ENCODE peak calls at places on chromosomes 2 and 18, in seven cellular contexts. V is stomach, T is A549, O is adrenal gland, J is Peyer's patch, D is right lobe of liver, Y is spleen. C is an unnamed sample.
A peak's percentile ranks its signal among the peaks of the same experiment; 100 is the strongest.

GRCh38 chr2:70711191-70711590 is 56.8 kb downstream of the ADD2 start:
- DNase-seq in V (no peak), T (no peak), O (no peak), J (no peak), D (no peak), Y (no peak), C (no peak)

GRCh38 chr2:165927353-165927752 is 26.2 kb downstream of the TTC21B start:
- DNase-seq in V (no peak), T (no peak), O (no peak), J (no peak), D (no peak), Y (no peak), C (no peak)

GRCh38 chr2:113823729-113824595 is 65.9 kb upstream of the ACTR3 start:
- DNase-seq in V (no peak), T (no peak), O (no peak), J (no peak), D (no peak), Y (no peak), C (no peak)

GRCh38 chr2:12982149-12982584 is 265.4 kb downstream of the TRIB2 start:
- DNase-seq in V (no peak), T (no peak), O (no peak), J (no peak), D (no peak), Y (no peak), C (no peak)

GRCh38 chr2:227153307-227153706 is 10.7 kb downstream of the COL4A4 start:
- DNase-seq in V (no peak), T (no peak), O (no peak), J (no peak), D (no peak), Y (no peak), C (no peak)

GRCh38 chr2:240095556-240096523 is 40.3 kb downstream of the COPS9 start:
- DNase-seq in V (no peak), T (no peak), O (no peak), J (no peak), D (no peak), Y (no peak), C (no peak)

GRCh38 chr18:70256994-70257393 is 31.9 kb upstream of the SOCS6 start:
- DNase-seq in V (no peak), T (no peak), O (peak; percentile 24), J (no peak), D (no peak), Y (no peak), C (no peak)

GRCh38 chr2:173991857-173992588 is 26.9 kb upstream of the SP3 start:
- DNase-seq in V (no peak), T (no peak), O (no peak), J (peak; percentile 63), D (no peak), Y (no peak), C (peak; percentile 31)

GRCh38 chr2:185291035-185291647 is 447.5 kb upstream of the FSIP2 start:
- DNase-seq in V (peak; percentile 71), T (no peak), O (peak; percentile 55), J (peak; percentile 76), D (peak; percentile 59), Y (no peak), C (peak; percentile 73)

GRCh38 chr2:121253674-121254240 is 31.2 kb downstream of the TFCP2L1 start:
- DNase-seq in V (no peak), T (no peak), O (no peak), J (peak; percentile 37), D (no peak), Y (peak; percentile 55), C (no peak)

GRCh38 chr18:52409732-52410131 is 69.7 kb downstream of the DCC start:
- DNase-seq in V (no peak), T (peak; percentile 1), O (no peak), J (no peak), D (no peak), Y (no peak), C (no peak)

GRCh38 chr18:70931942-70932814 is 643.3 kb downstream of the SOCS6 start:
- DNase-seq in V (no peak), T (no peak), O (no peak), J (no peak), D (no peak), Y (no peak), C (no peak)

GRCh38 chr2:145769053-145769716 is 1249.3 kb upstream of the ZEB2 start:
- DNase-seq in V (no peak), T (no peak), O (no peak), J (no peak), D (no peak), Y (no peak), C (no peak)

GRCh38 chr2:120230515-120231471 is 7.6 kb upstream of the TMEM185B start:
- DNase-seq in V (no peak), T (no peak), O (no peak), J (peak; percentile 73), D (no peak), Y (peak; percentile 76), C (no peak)

GRCh38 chr2:120233292-120233691 is 10.1 kb upstream of the TMEM185B start:
- DNase-seq in V (no peak), T (no peak), O (no peak), J (peak; percentile 37), D (no peak), Y (peak; percentile 58), C (no peak)

GRCh38 chr2:120229341-120229740 is 6.1 kb upstream of the TMEM185B start:
- DNase-seq in V (no peak), T (no peak), O (no peak), J (no peak), D (no peak), Y (peak; percentile 49), C (no peak)

GRCh38 chr2:120231564-120231973 is 8.4 kb upstream of the TMEM185B start:
- DNase-seq in V (no peak), T (no peak), O (no peak), J (no peak), D (no peak), Y (peak; percentile 78), C (no peak)

DNA sequence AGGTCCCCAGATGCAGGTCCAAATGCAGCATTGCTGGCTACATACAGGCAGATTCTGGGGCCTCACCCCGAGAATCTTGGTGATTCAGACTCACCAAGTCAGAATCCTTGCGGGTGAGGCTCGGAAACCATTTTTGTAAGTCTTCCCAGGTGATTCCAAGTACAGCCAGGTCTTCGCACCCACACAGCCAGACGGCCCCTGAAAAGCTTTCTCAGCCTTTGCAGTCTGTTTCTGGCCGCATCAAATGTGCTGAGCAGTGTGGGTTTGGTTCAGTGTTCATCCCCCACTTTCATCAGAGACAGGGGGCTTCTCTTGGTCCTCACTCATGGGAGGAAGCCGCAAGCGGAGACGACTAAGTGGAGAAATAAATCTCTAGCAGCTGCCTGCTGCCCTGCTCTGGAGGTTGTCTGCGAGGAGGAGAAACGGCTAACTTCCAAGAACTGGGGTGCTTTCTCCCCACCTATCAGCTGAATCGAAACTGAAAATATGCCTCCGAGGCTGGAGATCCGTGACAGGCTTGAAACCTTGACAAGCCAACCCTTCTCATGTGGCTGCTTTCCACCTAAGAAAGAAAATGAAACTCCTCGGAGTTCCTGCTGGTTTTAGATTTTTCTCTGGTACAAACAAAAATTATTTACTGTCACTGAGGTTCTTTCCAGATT is 8.9 kb upstream of the TMEM185B start:
- DNase-seq in V (peak; percentile 60), T (no peak), O (no peak), J (peak; percentile 82), D (no peak), Y (peak; percentile 81), C (no peak)
- TF ChIP-seq POLR2A in V (no peak), T (no peak), O (peak; percentile 6), J (peak; percentile 14), D (no peak), Y (no peak), C (no peak)

GRCh38 chr2:119292226-119292625 is 68.6 kb downstream of the STEAP3 start:
- DNase-seq in V (no peak), T (no peak), O (peak; percentile 49), J (no peak), D (no peak), Y (no peak), C (peak; percentile 66)
- TF ChIP-seq CTCF in V (peak; percentile 14), T (no peak), O (peak; percentile 53), J (no peak), D (peak; percentile 42), Y (no peak), C (peak; percentile 48)

GRCh38 chr18:12943200-12943599 is 4.6 kb upstream of the SEH1L start:
- DNase-seq in V (no peak), T (no peak), O (no peak), J (no peak), D (no peak), Y (no peak), C (no peak)

GRCh38 chr18:12948055-12948804 is 419 bp downstream of the SEH1L start:
- DNase-seq in V (peak; percentile 95), T (peak; percentile 53), O (peak; percentile 93), J (peak; percentile 98), D (peak; percentile 98), Y (peak; percentile 99), C (peak; percentile 92)

GRCh38 chr18:12944724-12945123 is 3.1 kb upstream of the SEH1L start:
- DNase-seq in V (peak; percentile 81), T (no peak), O (peak; percentile 20), J (no peak), D (peak; percentile 75), Y (no peak), C (peak; percentile 94)

GRCh38 chr18:12946549-12947354 is 1.1 kb upstream of the SEH1L start:
- DNase-seq in V (peak; percentile 26), T (peak; percentile 16), O (peak; percentile 56), J (no peak), D (peak; percentile 68), Y (no peak), C (peak; percentile 54)

GRCh38 chr18:12947355-12948054 is at the start of gene SEH1L:
- DNase-seq in V (peak; percentile 100), T (peak; percentile 61), O (peak; percentile 100), J (peak; percentile 100), D (peak; percentile 100), Y (peak; percentile 100), C (peak; percentile 100)
- TF ChIP-seq POLR2A in V (no peak), T (peak; percentile 54), O (peak; percentile 80), J (peak; percentile 49), D (peak; percentile 72), Y (no peak), C (peak; percentile 86)

DNA sequence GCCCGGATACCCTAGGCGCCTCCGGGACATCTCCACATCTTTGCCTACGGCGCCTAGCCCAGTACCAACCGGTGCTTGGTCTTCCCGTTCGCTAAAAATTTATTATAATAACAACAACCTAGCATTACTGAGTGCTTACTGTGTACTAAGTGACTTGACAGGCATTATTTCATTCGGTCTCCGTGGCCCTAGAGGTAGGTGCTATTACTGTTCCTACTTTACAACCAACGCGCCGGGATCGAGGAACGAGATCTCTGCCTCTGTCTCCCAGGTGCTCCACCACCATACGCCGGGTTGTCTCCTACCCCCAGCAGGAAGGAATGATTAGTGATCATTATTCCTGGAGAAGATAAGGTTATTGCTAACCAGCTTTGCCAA is 657 bp upstream of the BIN1 start:
- DNase-seq in V (no peak), T (peak; percentile 84), O (no peak), J (peak; percentile 54), D (no peak), Y (no peak), C (no peak)
- TF ChIP-seq CTCF in V (no peak), T (no peak), O (peak; percentile 51), J (peak; percentile 41), D (no peak), Y (no peak), C (peak; percentile 50)